ENCODE peak calls at places on chromosomes 4 and X, in nine cellular contexts. S, K, N, C, E, J, F, O and B are unnamed samples.

GRCh38 chrX:39645059-39645895 is 452.5 kb downstream of the BCOR start:
- DNase-seq in E (peak), C (peak), J (no peak), O (peak), S (no peak), K (no peak), N (peak), F (peak), B (peak)

GRCh38 chr4:138007572-138007971 is 234.6 kb downstream of the SLC7A11 start:
- DNase-seq in C (peak), K (no peak), S (no peak), O (no peak), E (peak), F (no peak), J (no peak), N (peak), B (no peak)

GRCh38 chr4:94165256-94165655 is 42.4 kb upstream of the SMARCAD1 start:
- DNase-seq in O (no peak), S (no peak), C (no peak), N (no peak), K (no peak), F (no peak), J (no peak), E (no peak), B (no peak)

GRCh38 chr4:4427478-4427870 is 40.6 kb downstream of the NSG1 start:
- DNase-seq in N (peak), S (no peak), J (no peak), C (no peak), K (no peak), F (no peak), O (no peak), E (peak), B (no peak)

GRCh38 chrX:40012800-40013682 is 84.7 kb downstream of the BCOR start:
- DNase-seq in C (peak), K (peak), O (no peak), F (peak), E (peak), N (peak), J (peak), S (no peak), B (no peak)

GRCh38 chr4:5030927-5031326 is 11.7 kb upstream of the CYTL1 start:
- DNase-seq in O (no peak), N (no peak), F (no peak), S (no peak), C (no peak), K (no peak), E (no peak), J (no peak), B (no peak)

GRCh38 chr4:73619351-73619750 is 885 bp downstream of the RASSF6 start:
- DNase-seq in K (no peak), F (no peak), N (no peak), E (no peak), C (no peak), S (no peak), J (no peak), O (no peak), B (no peak)

GRCh38 chr4:174853629-174854028 is 24.6 kb upstream of the GLRA3 start:
- DNase-seq in S (no peak), J (no peak), K (no peak), C (no peak), O (no peak), E (no peak), F (no peak), N (no peak), B (no peak)

GRCh38 chr4:145171919-145172318 is 8.5 kb downstream of the OTUD4 start:
- DNase-seq in J (no peak), O (no peak), C (no peak), S (no peak), N (no peak), F (no peak), K (no peak), E (no peak), B (no peak)

GRCh38 chr4:48905363-48906015 is 1.1 kb downstream of the OCIAD2 start:
- DNase-seq in O (no peak), E (peak), N (peak), S (no peak), F (no peak), C (peak), K (no peak), J (no peak), B (no peak)

GRCh38 chrX:72029473-72030411 is 102.0 kb downstream of the RTL5 start:
- DNase-seq in K (no peak), N (peak), J (no peak), E (peak), S (no peak), F (peak), O (peak), C (peak), B (no peak)

GRCh38 chr4:178347091-178347490 is 904.9 kb upstream of the AGA start:
- DNase-seq in O (no peak), J (no peak), K (no peak), C (no peak), E (no peak), N (no peak), S (no peak), F (no peak), B (no peak)

GRCh38 chrX:139759637-139760036 is 51.7 kb upstream of the MCF2 start:
- DNase-seq in O (no peak), E (peak), J (no peak), F (peak), K (peak), N (peak), S (no peak), C (peak), B (no peak)

GRCh38 chr4:8191136-8191747 is 7.8 kb upstream of the SH3TC1 start:
- DNase-seq in E (peak), S (no peak), J (peak), F (peak), C (peak), N (peak), O (no peak), K (peak), B (no peak)

GRCh38 chr4:2402053-2402452 is 16.4 kb downstream of the ZFYVE28 start:
- DNase-seq in S (peak), N (peak), C (no peak), K (no peak), O (no peak), E (peak), J (peak), F (peak), B (no peak)

GRCh38 chr4:121720109-121720508 is 23.3 kb upstream of the ANXA5 start:
- DNase-seq in O (no peak), F (no peak), C (no peak), J (no peak), K (no peak), S (no peak), E (peak), N (peak), B (no peak)

GRCh38 chrX:39018526-39018925 is 217.3 kb downstream of the MID1IP1 start:
- DNase-seq in N (no peak), C (no peak), F (no peak), K (no peak), S (no peak), J (no peak), O (no peak), E (no peak), B (no peak)

GRCh38 chr4:154984616-154985015 is 203.5 kb downstream of the RBM46 start:
- DNase-seq in F (no peak), O (no peak), J (no peak), K (no peak), C (no peak), N (no peak), E (no peak), S (no peak), B (no peak)

GRCh38 chrX:74195120-74195519 is 108.9 kb upstream of the ZCCHC13 start:
- DNase-seq in J (no peak), K (no peak), N (no peak), E (no peak), F (no peak), S (no peak), C (no peak), O (no peak), B (no peak)

GRCh38 chr4:139625487-139625886 is 40.1 kb upstream of the MGST2 start:
- DNase-seq in S (no peak), E (no peak), C (no peak), K (no peak), O (no peak), N (no peak), J (no peak), F (peak), B (no peak)

GRCh38 chrX:143634373-143634685 is 1.6 kb downstream of the SLITRK4 start:
- DNase-seq in E (no peak), N (no peak), C (no peak), J (peak), K (no peak), F (no peak), S (peak), O (no peak), B (no peak)

GRCh38 chr4:1960170-1960825 is 48.5 kb downstream of the NELFA start:
- DNase-seq in S (no peak), F (no peak), C (peak), K (no peak), N (peak), E (peak), J (no peak), O (no peak), B (no peak)

GRCh38 chr4:175953960-175954521 is 111.6 kb upstream of the WDR17 start:
- DNase-seq in J (no peak), K (peak), O (no peak), N (no peak), S (no peak), E (no peak), C (peak), F (no peak), B (no peak)

GRCh38 chrX:115372026-115372610 is 82.6 kb downstream of the LUZP4 start:
- DNase-seq in J (no peak), S (no peak), F (no peak), N (peak), O (no peak), K (no peak), C (peak), E (peak), B (no peak)

GRCh38 chrX:113001836-113002235 is 161.2 kb upstream of the AMOT start:
- DNase-seq in N (no peak), C (no peak), O (no peak), E (no peak), K (no peak), F (no peak), S (no peak), J (no peak), B (no peak)

GRCh38 chr4:161252520-161253141 is 911.2 kb downstream of the FSTL5 start:
- DNase-seq in N (peak), F (no peak), J (no peak), K (peak), C (peak), O (no peak), E (peak), S (no peak), B (no peak)

GRCh38 chr4:116427666-116428065 is 657.7 kb downstream of the TRAM1L1 start:
- DNase-seq in C (no peak), O (no peak), N (no peak), E (no peak), K (no peak), J (no peak), F (no peak), S (no peak), B (no peak)

GRCh38 chr4:141763373-141763772 is 127.0 kb downstream of the IL15 start:
- DNase-seq in C (no peak), K (no peak), J (no peak), N (no peak), S (no peak), E (no peak), F (no peak), O (no peak), B (no peak)

GRCh38 chrX:134542485-134542884 is 82.5 kb downstream of the HPRT1 start:
- DNase-seq in C (peak), F (no peak), N (peak), O (no peak), J (no peak), E (peak), K (peak), S (no peak), B (no peak)

DNA sequence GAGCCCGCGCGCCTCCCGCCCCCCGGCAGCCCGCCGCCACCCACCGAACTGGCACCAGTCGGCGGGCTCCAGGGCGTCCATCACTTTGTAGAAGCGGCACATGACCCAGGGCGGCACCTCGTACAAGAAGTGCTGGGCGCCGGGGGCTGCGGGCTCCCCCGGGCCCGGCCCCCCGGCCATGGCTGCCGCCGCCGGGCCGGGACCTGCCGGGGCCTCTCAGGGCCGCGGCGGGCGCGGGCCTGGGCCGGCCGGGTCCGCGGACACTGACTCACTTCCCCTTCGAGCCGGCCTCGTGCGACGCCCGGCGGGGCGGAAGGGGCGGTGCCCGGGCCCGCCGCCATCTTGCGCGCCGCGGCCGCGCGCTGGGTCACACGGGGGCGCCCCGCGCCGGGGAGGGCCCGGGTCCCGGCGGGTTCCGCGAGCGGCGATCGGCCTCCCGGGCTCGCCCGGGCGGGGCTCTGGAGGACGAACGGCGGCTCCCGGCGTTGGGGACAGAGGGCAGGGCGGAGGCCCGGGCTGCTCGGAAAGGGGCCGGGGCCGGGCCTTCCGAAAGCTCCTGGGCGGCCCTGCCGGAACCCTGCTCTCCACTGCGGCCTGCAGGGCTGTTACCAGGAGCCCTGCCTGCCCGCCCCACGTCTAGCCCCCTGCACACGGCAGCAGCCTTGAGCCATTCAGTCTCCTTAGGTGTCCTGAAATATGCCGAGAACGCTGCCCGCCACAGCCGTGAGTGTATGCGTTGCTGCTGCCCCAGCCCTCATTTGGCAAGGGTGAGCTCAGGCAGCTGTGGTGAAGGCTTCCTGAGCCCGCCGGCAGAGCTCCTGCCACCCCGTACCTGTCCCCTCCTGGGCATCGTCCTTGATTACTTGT is at the start of gene IRAK1:
- DNase-seq in E (peak), C (peak), J (peak), O (no peak), F (peak), N (peak), S (peak), K (peak), B (no peak)
- TF ChIP-seq CTCF in E (no peak), C (no peak), J (no peak), O (no peak), F (no peak), N (no peak), S (no peak), K (peak), B (no peak)

DNA sequence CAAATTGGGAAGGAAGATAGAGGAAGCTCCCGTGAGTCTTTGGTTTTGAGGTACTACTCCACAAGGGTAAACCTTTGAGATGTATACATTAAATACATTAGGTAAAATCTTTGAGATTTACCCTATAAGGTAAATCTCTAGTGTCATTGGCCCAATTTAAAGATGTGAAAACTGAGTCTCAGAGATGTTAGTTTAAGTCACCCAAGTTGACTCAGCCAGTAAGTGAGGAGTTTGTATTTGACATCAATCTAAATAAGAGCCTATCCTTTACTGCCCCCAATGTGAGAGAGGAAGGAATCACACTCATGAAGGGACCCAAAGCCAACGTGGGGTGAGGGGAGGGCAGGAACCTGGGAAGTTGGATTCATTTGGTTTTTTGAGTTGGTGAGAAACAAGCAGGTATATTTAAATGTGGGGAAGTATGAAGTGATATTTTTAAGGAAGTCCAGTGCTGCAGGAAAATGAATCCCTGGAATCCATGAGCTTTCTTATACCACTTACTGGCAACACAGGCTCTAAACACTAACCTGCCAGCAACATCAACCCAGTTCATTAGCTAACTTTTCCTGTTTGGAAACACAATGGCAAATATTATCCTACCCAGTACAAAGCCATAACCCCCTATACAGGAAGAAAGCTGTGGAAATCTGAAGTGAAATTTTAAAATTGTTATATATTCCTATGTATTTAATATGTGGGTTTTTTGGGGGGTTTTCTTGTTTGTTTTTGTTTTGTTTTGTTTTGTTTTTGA is 55.3 kb downstream of the PALLD start:
- DNase-seq in F (no peak), N (no peak), K (no peak), J (no peak), E (no peak), C (peak), S (no peak), O (no peak), B (no peak)
- TF ChIP-seq CTCF in F (no peak), N (no peak), K (no peak), J (no peak), E (no peak), C (peak), S (no peak), O (no peak), B (no peak)

DNA sequence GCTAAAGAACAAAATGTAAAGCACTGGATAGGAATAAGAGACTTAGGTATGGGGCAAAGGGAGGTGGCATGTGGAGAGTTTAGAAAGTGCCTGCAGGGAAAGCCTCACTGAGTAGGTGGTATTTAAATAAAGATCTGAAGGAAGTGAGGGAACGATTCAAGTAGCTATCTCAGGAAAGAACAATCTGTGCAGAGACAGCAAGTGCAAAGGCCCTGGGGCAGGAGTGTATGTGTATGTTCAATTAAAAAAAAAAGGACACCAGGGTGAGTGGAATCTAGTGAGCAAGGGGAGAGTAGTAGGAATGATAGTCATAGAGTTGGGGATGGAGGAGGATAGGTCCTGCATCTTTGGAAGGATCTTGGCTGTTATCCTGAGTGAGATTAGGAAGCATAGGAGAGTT is 779.9 kb upstream of the FTHL17 start:
- DNase-seq in E (no peak), C (no peak), J (no peak), S (no peak), F (no peak), N (no peak), O (no peak), K (no peak), B (no peak)
- TF ChIP-seq CTCF in E (no peak), C (no peak), J (no peak), S (no peak), F (no peak), N (no peak), O (no peak), K (no peak), B (no peak)

GRCh38 chr4:14100349-14100748 is 472.8 kb upstream of the BOD1L1 start:
- DNase-seq in N (no peak), F (no peak), S (no peak), J (no peak), C (no peak), K (no peak), O (no peak), E (no peak), B (no peak)
- TF ChIP-seq CTCF in N (no peak), F (no peak), S (no peak), J (no peak), C (no peak), K (no peak), O (no peak), E (no peak), B (no peak)

GRCh38 chr4:169045862-169046584 is 36.0 kb upstream of the CBR4 start:
- DNase-seq in K (no peak), F (no peak), S (no peak), N (no peak), C (no peak), E (no peak), O (no peak), J (no peak), B (no peak)
- TF ChIP-seq CTCF in K (no peak), F (no peak), S (peak), N (peak), C (no peak), E (peak), O (peak), J (no peak), B (no peak)

GRCh38 chr4:16278178-16278577 is 51.9 kb upstream of the TAPT1 start:
- DNase-seq in N (no peak), C (no peak), O (no peak), K (no peak), J (no peak), F (no peak), S (no peak), E (no peak), B (no peak)
- TF ChIP-seq CTCF in N (no peak), C (peak), O (peak), K (no peak), J (peak), F (no peak), S (peak), E (peak), B (no peak)

DNA sequence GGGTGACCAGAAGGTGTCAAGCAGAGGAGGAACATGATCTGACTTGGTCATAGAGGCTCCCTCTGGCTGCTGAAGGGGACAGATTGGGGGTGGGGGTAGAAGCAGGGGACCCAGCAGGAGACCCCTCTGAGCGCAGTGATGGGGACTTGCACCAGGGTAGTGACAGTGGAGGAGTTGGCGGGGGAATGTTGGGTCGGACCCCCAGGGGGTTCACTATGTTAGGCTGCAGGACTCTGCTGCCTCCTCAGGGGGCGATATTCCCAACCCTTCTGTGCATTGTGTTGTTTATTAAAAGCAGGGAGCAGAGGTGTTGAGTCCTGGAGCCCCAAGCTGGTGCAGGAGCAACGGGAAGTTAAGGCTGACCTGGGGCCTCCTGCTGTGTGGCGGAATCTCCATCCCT is 8.8 kb downstream of the WDR13 start:
- DNase-seq in E (no peak), C (no peak), J (no peak), S (no peak), F (no peak), K (no peak), N (no peak), O (no peak), B (no peak)
- TF ChIP-seq CTCF in E (peak), C (no peak), J (no peak), S (no peak), F (no peak), K (no peak), N (no peak), O (no peak), B (no peak)